ENCODE peak calls at places on chromosome 10, in ten cellular contexts. D, W, F, E, S, O, C, X, R and Q are unnamed samples.

GRCh38 chr10:25226775-25227682 is 52.2 kb downstream of the GPR158 start:
- DNase-seq in D (peak), W (no peak), F (no peak), E (no peak), S (peak), O (no peak), C (peak), X (no peak), R (no peak), Q (no peak)

GRCh38 chr10:96395931-96396877 is 37.4 kb upstream of the OPALIN start:
- DNase-seq in D (peak), W (peak), F (peak), E (peak), S (peak), O (peak), C (no peak), X (peak), R (peak), Q (peak)

GRCh38 chr10:125006921-125007391 is 65.0 kb downstream of the ZRANB1 start:
- DNase-seq in D (no peak), W (no peak), F (no peak), E (no peak), S (no peak), O (no peak), C (peak), X (no peak), R (no peak), Q (no peak)

GRCh38 chr10:44199991-44200655 is 184.8 kb downstream of the CXCL12 start:
- DNase-seq in D (no peak), W (no peak), F (no peak), E (no peak), S (no peak), O (no peak), C (no peak), X (no peak), R (no peak), Q (no peak)

GRCh38 chr10:33556103-33556502 is 221.6 kb upstream of the NRP1 start:
- DNase-seq in D (no peak), W (no peak), F (no peak), E (no peak), S (no peak), O (no peak), C (no peak), X (no peak), R (no peak), Q (no peak)

GRCh38 chr10:44385726-44386438 is 985 bp upstream of the CXCL12 start:
- DNase-seq in D (no peak), W (no peak), F (no peak), E (no peak), S (no peak), O (no peak), C (no peak), X (no peak), R (no peak), Q (no peak)

GRCh38 chr10:85620807-85621206 is 745.8 kb downstream of the GRID1 start:
- DNase-seq in D (no peak), W (no peak), F (no peak), E (no peak), S (no peak), O (no peak), C (no peak), X (no peak), R (no peak), Q (no peak)

GRCh38 chr10:2980116-2980515 is 87.2 kb upstream of the PFKP start:
- DNase-seq in D (no peak), W (no peak), F (no peak), E (no peak), S (no peak), O (no peak), C (no peak), X (no peak), R (no peak), Q (no peak)

GRCh38 chr10:49347342-49347741 is 48.4 kb downstream of the C10orf71 start:
- DNase-seq in D (no peak), W (no peak), F (no peak), E (no peak), S (no peak), O (no peak), C (no peak), X (no peak), R (no peak), Q (no peak)

GRCh38 chr10:50988792-50989191 is 85.5 kb upstream of the PRKG1 start:
- DNase-seq in D (no peak), W (no peak), F (no peak), E (no peak), S (no peak), O (no peak), C (no peak), X (no peak), R (no peak), Q (no peak)